ENCODE peak calls at places on chromosomes 7 and 10, in five cellular contexts. F, A, N, B and J are unnamed samples.

GRCh38 chr10:101062231-101063161 is 707 bp downstream of the KAZALD1 start:
- DNase-seq in A (no peak), N (peak; percentile 35), F (peak; percentile 93), B (peak; percentile 47), J (peak; percentile 37)

GRCh38 chr10:26494018-26494417 is 55.9 kb downstream of the APBB1IP start:
- DNase-seq in F (no peak), A (no peak), B (no peak), N (no peak), J (no peak)

GRCh38 chr10:82908096-82908495 is 1033.1 kb downstream of the NRG3 start:
- DNase-seq in N (no peak), B (no peak), F (no peak), A (no peak), J (no peak)

GRCh38 chr10:93916257-93917063 is 22.7 kb downstream of the SLC35G1 start:
- DNase-seq in B (no peak), A (no peak), F (no peak), N (peak; percentile 58), J (peak; percentile 54)

GRCh38 chr10:91190388-91190870 is 30.0 kb upstream of the PCGF5 start:
- DNase-seq in B (no peak), A (no peak), F (no peak), N (peak; percentile 74), J (no peak)

GRCh38 chr10:271201-271600 is 135.9 kb downstream of the ZMYND11 start:
- DNase-seq in N (no peak), F (peak; percentile 31), B (no peak), A (no peak), J (no peak)

GRCh38 chr7:47378728-47379395 is 203.0 kb downstream of the TNS3 start:
- DNase-seq in A (no peak), B (peak; percentile 15), F (no peak), N (no peak), J (no peak)

GRCh38 chr10:110137142-110137545 is 70.3 kb upstream of the MXI1 start:
- DNase-seq in A (peak; percentile 84), B (no peak), N (peak; percentile 82), F (no peak), J (peak; percentile 79)

GRCh38 chr7:98133181-98133580 is 26.5 kb downstream of the LMTK2 start:
- DNase-seq in F (no peak), N (peak; percentile 16), A (peak; percentile 50), B (no peak), J (peak; percentile 10)

GRCh38 chr7:111639894-111640293 is 77.6 kb upstream of the IMMP2L start:
- DNase-seq in N (peak; percentile 87), B (no peak), A (no peak), F (no peak), J (no peak)

GRCh38 chr10:114271014-114271778 is 32.1 kb downstream of the VWA2 start:
- DNase-seq in B (no peak), N (no peak), A (no peak), F (no peak), J (peak; percentile 93)

GRCh38 chr10:114401195-114401741 is 3.0 kb downstream of the AFAP1L2 start:
- DNase-seq in N (peak; percentile 93), A (no peak), F (no peak), B (peak; percentile 83), J (no peak)

DNA sequence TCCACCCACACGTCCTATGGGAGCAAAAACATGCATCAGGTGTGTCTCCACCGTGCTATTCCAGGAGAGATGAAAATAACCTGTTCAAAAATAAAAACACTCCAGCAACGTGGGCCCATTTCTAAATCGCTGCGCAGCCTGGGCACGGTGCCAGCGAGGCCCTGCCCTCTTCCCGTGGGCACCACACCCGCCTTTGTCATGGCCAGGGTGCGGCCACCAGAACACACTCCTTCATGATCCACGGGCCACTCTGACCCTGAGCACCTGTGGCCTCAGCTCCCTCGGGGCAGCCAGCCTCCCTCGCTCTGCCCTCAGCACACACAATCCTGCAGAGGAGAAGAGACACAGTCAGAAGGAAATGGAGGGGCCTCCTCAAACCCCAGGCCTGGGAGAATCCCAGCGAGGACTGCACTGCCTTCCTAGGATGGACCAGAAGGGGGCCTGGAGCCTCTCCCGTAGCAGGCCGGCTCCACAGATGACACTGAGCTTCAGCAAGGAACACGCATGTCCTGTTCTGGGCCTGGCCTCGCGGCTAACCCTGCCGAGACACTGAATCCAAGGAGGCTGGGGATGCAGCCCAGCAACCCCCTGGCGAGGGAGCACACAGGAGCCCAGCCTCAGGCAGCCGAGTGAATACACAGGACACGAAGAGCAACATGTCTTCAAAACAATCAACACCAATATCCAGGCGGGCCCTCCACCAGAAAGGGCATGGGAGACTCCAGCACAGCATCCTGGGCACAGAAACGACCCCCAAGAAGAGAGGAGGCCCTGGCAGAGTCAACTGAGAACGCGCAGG is 169.0 kb downstream of the MAD1L1 start:
- DNase-seq in F (no peak), B (no peak), A (no peak), N (peak; percentile 49), J (peak; percentile 50)
- TF ChIP-seq CTCF in F (peak; percentile 45), B (no peak), A (no peak), N (peak; percentile 43), J (peak; percentile 18)

GRCh38 chr7:109549461-109549860 is 979.8 kb downstream of the DNAJB9 start:
- DNase-seq in F (no peak), A (no peak), N (no peak), B (no peak), J (no peak)

GRCh38 chr7:109545686-109546085 is 976.0 kb downstream of the DNAJB9 start:
- DNase-seq in A (no peak), N (no peak), B (no peak), F (no peak), J (peak; percentile 10)
- H3K4me3 ChIP-seq in A (no peak overlapping the region), N (no peak overlapping the region), B (no peak overlapping the region), F (no peak overlapping the region), J (no peak overlapping the region)

DNA sequence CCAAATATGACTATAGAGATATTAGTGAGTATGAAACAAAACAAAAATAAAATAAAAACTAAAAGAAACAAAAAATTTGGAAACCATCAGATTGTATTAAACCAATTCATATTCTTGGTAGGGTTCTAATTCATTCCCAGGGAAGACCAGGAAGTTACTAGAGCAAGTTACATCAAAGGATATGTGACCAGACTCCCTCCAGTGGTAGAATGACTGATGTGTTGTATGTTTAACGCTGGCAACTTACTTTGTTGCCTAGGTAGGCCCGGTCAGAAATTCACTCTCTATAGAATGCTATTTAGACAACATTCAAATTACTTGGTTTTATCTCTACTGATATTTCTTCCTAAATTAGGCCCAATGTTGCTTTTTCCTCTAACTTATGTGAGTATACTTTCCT is 5.2 kb downstream of the PHYHIPL start:
- DNase-seq in B (no peak), F (peak; percentile 46), N (peak; percentile 78), A (peak; percentile 3), J (peak; percentile 81)
- TF ChIP-seq CTCF in B (no peak), F (peak; percentile 85), N (peak; percentile 67), A (peak; percentile 1), J (peak; percentile 71)

GRCh38 chr10:35696392-35696791 is 54.3 kb upstream of the FZD8 start:
- DNase-seq in N (no peak), B (no peak), A (no peak), F (no peak), J (peak; percentile 13)

GRCh38 chr10:35696888-35697287 is 54.8 kb upstream of the FZD8 start:
- DNase-seq in N (no peak), A (no peak), B (no peak), F (no peak), J (no peak)

GRCh38 chr10:35693800-35694199 is 51.7 kb upstream of the FZD8 start:
- DNase-seq in N (no peak), B (no peak), F (no peak), A (no peak), J (no peak)

GRCh38 chr10:35690534-35690933 is 48.4 kb upstream of the FZD8 start:
- DNase-seq in N (no peak), F (no peak), B (no peak), A (no peak), J (no peak)

GRCh38 chr10:35691522-35692236 is 49.6 kb upstream of the FZD8 start:
- DNase-seq in A (no peak), F (peak; percentile 63), B (no peak), N (no peak), J (no peak)
- H3K4me3 ChIP-seq in A (no peak overlapping the region), F (peak overlapping the region; percentile 22), B (no peak overlapping the region), N (no peak overlapping the region), J (no peak overlapping the region)

GRCh38 chr7:36130236-36130945 is 22.7 kb upstream of the EEPD1 start:
- DNase-seq in F (peak; percentile 35), A (no peak), N (no peak), B (no peak), J (no peak)

GRCh38 chr7:36131026-36131425 is 22.0 kb upstream of the EEPD1 start:
- DNase-seq in F (no peak), N (no peak), A (no peak), B (no peak), J (no peak)

GRCh38 chr7:36129048-36129534 is 24.0 kb upstream of the EEPD1 start:
- DNase-seq in B (no peak), A (no peak), F (no peak), N (peak; percentile 84), J (peak; percentile 72)

GRCh38 chr7:36127075-36127740 is 25.8 kb upstream of the EEPD1 start:
- DNase-seq in N (peak; percentile 51), A (no peak), B (no peak), F (no peak), J (peak; percentile 38)

DNA sequence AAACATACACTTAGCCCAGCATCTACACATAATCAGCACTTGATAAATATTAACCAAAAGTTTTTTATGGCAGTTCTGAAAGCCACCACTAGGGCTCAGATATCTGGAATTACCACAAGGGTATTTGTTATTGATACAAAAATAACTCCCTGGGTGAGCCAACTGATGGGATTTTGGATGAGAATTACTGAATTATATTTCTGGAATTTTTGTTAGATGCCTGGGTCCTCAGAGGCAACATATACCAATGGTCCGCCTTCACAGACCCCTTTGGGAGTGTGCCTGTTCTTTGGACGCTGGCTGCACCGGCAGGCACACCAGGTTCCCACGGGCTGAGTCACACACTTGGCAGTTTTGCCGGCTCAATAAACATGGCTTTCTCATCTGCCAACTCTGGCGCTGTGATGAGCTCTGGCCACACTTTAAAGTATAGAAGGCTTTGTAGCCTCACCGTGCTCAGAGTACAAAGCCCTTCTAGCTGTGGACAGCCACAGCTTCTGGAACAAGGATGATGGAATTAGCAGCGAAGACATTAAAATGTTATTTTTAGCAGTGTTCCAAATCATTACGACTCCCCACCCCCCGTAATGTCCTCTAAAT is 24.5 kb upstream of the EEPD1 start:
- DNase-seq in A (no peak), N (peak; percentile 95), F (peak; percentile 78), B (peak; percentile 77), J (peak; percentile 92)
- TF ChIP-seq CTCF in A (peak; percentile 21), N (peak; percentile 65), F (peak; percentile 90), B (peak; percentile 48), J (peak; percentile 66)